ENCODE peak calls at places on chromosomes 6 and 20, in four cellular contexts. One of them, this sample, is unnamed.

GRCh38 chr6:145964948-145965366 is 799 bp upstream of the SHPRH start:
- DNase-seq in HepG2: no peak
- DNase-seq in GM12878: no peak
- DNase-seq in K562: peak; percentile 22
- DNase-seq in this sample: no peak

GRCh38 chr6:100415780-100416179 is 48.9 kb downstream of the SIM1 start:
- DNase-seq in HepG2: no peak
- DNase-seq in K562: no peak
- DNase-seq in GM12878: no peak
- DNase-seq in this sample: no peak

GRCh38 chr6:21022343-21023107 is 488.3 kb downstream of the CDKAL1 start:
- DNase-seq in HepG2: peak; percentile 87
- DNase-seq in K562: peak; percentile 8
- DNase-seq in GM12878: peak; percentile 90
- DNase-seq in this sample: peak; percentile 21

GRCh38 chr6:33162471-33162870 is 29.8 kb downstream of the COL11A2 start:
- DNase-seq in K562: no peak
- DNase-seq in GM12878: no peak
- DNase-seq in HepG2: no peak
- DNase-seq in this sample: no peak

GRCh38 chr6:30450908-30451818 is 38.1 kb upstream of the HLA-E start:
- DNase-seq in GM12878: peak; percentile 36
- DNase-seq in K562: no peak
- DNase-seq in HepG2: peak; percentile 39
- DNase-seq in this sample: no peak

GRCh38 chr6:72616406-72617015 is 5.4 kb upstream of the KCNQ5 start:
- DNase-seq in HepG2: peak; percentile 6
- DNase-seq in GM12878: no peak
- DNase-seq in K562: peak; percentile 28
- DNase-seq in this sample: no peak

GRCh38 chr20:36777576-36777975 is 4.0 kb upstream of the DSN1 start:
- DNase-seq in K562: no peak
- DNase-seq in GM12878: no peak
- DNase-seq in HepG2: no peak
- DNase-seq in this sample: no peak

GRCh38 chr20:39849664-39850063 is 839.4 kb downstream of the MAFB start:
- DNase-seq in HepG2: no peak
- DNase-seq in GM12878: no peak
- DNase-seq in K562: no peak
- DNase-seq in this sample: no peak

GRCh38 chr6:170312876-170313275 is 6.3 kb downstream of the FAM120B start:
- DNase-seq in HepG2: no peak
- DNase-seq in GM12878: no peak
- DNase-seq in K562: no peak
- DNase-seq in this sample: no peak

GRCh38 chr6:162056745-162057144 is 670.8 kb downstream of the PRKN start:
- DNase-seq in GM12878: no peak
- DNase-seq in HepG2: peak; percentile 51
- DNase-seq in K562: no peak
- DNase-seq in this sample: peak; percentile 11

GRCh38 chr6:169982461-169983386 is 231.3 kb downstream of the ERMARD start:
- DNase-seq in GM12878: no peak
- DNase-seq in HepG2: no peak
- DNase-seq in K562: no peak
- DNase-seq in this sample: no peak

GRCh38 chr6:164106345-164106769 is 691.8 kb downstream of the QKI start:
- DNase-seq in HepG2: peak; percentile 16
- DNase-seq in GM12878: no peak
- DNase-seq in K562: peak; percentile 74
- DNase-seq in this sample: peak; percentile 56

GRCh38 chr6:98974309-98974708 is 26.6 kb upstream of the FBXL4 start:
- DNase-seq in K562: no peak
- DNase-seq in GM12878: no peak
- DNase-seq in HepG2: no peak
- DNase-seq in this sample: no peak

GRCh38 chr6:1130692-1131091 is 181.2 kb upstream of the FOXQ1 start:
- DNase-seq in GM12878: no peak
- DNase-seq in K562: no peak
- DNase-seq in HepG2: no peak
- DNase-seq in this sample: no peak

GRCh38 chr6:141551318-141551717 is 581.4 kb upstream of the GJE1 start:
- DNase-seq in K562: no peak
- DNase-seq in GM12878: no peak
- DNase-seq in HepG2: no peak
- DNase-seq in this sample: no peak

GRCh38 chr6:156379946-156380707 is 397.1 kb upstream of the ARID1B start:
- DNase-seq in GM12878: no peak
- DNase-seq in K562: no peak
- DNase-seq in HepG2: no peak
- DNase-seq in this sample: peak; percentile 49

GRCh38 chr6:28393912-28394662 is 5.5 kb downstream of the ZSCAN12 start:
- DNase-seq in K562: no peak
- DNase-seq in GM12878: no peak
- DNase-seq in HepG2: peak; percentile 42
- DNase-seq in this sample: no peak

GRCh38 chr6:132937466-132937906 is 123.1 kb downstream of the RPS12 start:
- DNase-seq in HepG2: peak; percentile 62
- DNase-seq in GM12878: no peak
- DNase-seq in K562: peak; percentile 18
- DNase-seq in this sample: peak; percentile 68

GRCh38 chr6:52696418-52696817 is 25.5 kb downstream of the TMEM14A start:
- DNase-seq in HepG2: no peak
- DNase-seq in K562: no peak
- DNase-seq in GM12878: no peak
- DNase-seq in this sample: no peak

GRCh38 chr6:149331043-149331807 is 13.7 kb downstream of the TAB2 start:
- DNase-seq in K562: no peak
- DNase-seq in HepG2: no peak
- DNase-seq in GM12878: no peak
- DNase-seq in this sample: no peak

GRCh38 chr6:169778646-169779045 is 27.2 kb downstream of the ERMARD start:
- DNase-seq in GM12878: no peak
- DNase-seq in HepG2: no peak
- DNase-seq in K562: no peak
- DNase-seq in this sample: no peak

GRCh38 chr6:153503810-153504209 is 372.7 kb upstream of the RGS17 start:
- DNase-seq in HepG2: peak; percentile 7
- DNase-seq in GM12878: no peak
- DNase-seq in K562: no peak
- DNase-seq in this sample: peak; percentile 48

GRCh38 chr6:52574709-52575489 is 2.0 kb downstream of the TRAM2 start:
- DNase-seq in GM12878: peak; percentile 36
- DNase-seq in HepG2: no peak
- DNase-seq in K562: peak; percentile 69
- DNase-seq in this sample: no peak

GRCh38 chr6:41967312-41968287 is 26.0 kb upstream of the CCND3 start:
- DNase-seq in HepG2: no peak
- DNase-seq in K562: peak; percentile 54
- DNase-seq in GM12878: no peak
- DNase-seq in this sample: no peak

GRCh38 chr6:170160031-170160627 is 130.7 kb downstream of the DLL1 start:
- DNase-seq in HepG2: no peak
- DNase-seq in K562: peak; percentile 62
- DNase-seq in GM12878: no peak
- DNase-seq in this sample: peak; percentile 52

GRCh38 chr6:43021270-43022047 is at the start of gene RRP36:
- DNase-seq in GM12878: no peak
- DNase-seq in K562: peak; percentile 91
- DNase-seq in HepG2: peak; percentile 74
- DNase-seq in this sample: peak; percentile 85

GRCh38 chr6:679282-679681 is 13.7 kb downstream of the EXOC2 start:
- DNase-seq in GM12878: no peak
- DNase-seq in HepG2: no peak
- DNase-seq in K562: no peak
- DNase-seq in this sample: no peak

DNA sequence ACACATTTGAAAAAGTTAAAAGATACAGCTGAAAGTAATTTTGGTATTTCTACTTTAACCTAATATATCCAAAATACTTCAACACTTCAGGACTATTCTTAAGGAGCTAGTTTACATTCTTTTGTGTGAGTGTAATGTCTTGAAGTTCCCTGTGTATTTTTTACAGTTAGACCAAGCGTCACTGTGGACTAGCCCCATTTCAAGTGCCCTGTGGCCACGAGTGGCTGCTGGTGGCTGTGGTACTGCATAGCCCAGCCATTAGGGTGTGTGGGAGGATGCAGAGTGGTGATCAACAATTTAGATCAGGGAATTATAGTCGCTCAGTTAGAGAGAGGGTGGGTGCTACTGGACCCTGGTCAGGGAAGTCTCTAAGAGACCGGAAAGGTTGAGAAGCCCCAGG is 878 bp upstream of the CST5 start:
- DNase-seq in GM12878: no peak
- DNase-seq in K562: no peak
- DNase-seq in HepG2: no peak
- DNase-seq in this sample: no peak
- TF ChIP-seq BHLHE40 in GM12878: no peak
- TF ChIP-seq BHLHE40 in K562: no peak
- TF ChIP-seq BHLHE40 in HepG2: no peak
- TF ChIP-seq BHLHE40 in this sample: no peak

GRCh38 chr20:34954905-34955231 is 738 bp downstream of the GSS start:
- DNase-seq in HepG2: peak; percentile 67
- DNase-seq in K562: peak; percentile 56
- DNase-seq in GM12878: no peak
- DNase-seq in this sample: peak; percentile 30
- TF ChIP-seq FOXM1 in HepG2: no peak
- TF ChIP-seq FOXM1 in K562: no peak
- TF ChIP-seq FOXM1 in GM12878: no peak
- TF ChIP-seq FOXM1 in this sample: no peak

DNA sequence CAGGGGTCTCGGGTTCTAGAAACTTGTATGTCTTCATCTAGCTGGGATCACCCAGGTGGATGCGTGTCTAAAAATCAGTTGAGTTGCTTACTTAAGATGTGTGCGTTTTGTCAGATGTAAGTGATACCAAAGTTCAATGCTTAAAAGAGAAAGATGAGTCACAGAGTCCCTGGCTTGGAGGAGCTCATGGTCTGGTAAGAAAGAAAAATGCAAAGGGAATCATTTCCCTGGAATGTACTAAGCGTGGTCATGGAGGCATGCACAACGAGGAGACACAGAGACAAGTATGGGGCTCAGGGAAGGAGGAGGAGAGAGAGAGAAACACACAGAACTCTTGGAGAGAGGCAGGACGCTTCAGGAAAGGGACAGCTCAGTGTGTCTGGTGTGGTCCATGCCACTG is 186.9 kb upstream of the GMDS start:
- DNase-seq in HepG2: no peak
- DNase-seq in GM12878: no peak
- DNase-seq in K562: no peak
- DNase-seq in this sample: no peak
- TF ChIP-seq BHLHE40 in HepG2: no peak
- TF ChIP-seq BHLHE40 in GM12878: no peak
- TF ChIP-seq BHLHE40 in K562: no peak
- TF ChIP-seq BHLHE40 in this sample: no peak

GRCh38 chr6:16163535-16164300 is 34.8 kb downstream of the MYLIP start:
- DNase-seq in HepG2: no peak
- DNase-seq in K562: no peak
- DNase-seq in GM12878: no peak
- DNase-seq in this sample: no peak
- TF ChIP-seq FOXM1 in HepG2: no peak
- TF ChIP-seq FOXM1 in K562: no peak
- TF ChIP-seq FOXM1 in GM12878: no peak
- TF ChIP-seq FOXM1 in this sample: no peak

DNA sequence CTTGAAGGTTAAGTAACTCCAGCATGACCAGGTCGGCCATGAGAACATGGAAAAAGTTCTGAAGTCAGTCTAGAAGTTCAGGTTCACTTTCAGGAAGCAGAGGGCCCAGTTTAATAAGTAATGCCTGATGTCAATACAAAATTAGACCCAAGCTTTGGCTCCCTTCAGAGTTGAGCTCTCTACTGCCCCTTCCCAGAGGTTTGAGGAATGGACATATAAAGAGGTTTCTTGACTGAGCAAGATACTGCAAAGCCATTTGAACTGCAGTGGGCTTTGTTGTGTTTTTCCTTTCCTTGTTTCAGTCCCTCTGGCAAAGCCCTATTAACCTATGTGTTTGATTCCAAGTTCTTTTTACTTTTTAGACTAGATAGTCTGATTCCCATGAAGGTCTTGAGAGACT is 97.8 kb upstream of the PREP start:
- DNase-seq in HepG2: no peak
- DNase-seq in GM12878: no peak
- DNase-seq in K562: no peak
- DNase-seq in this sample: peak; percentile 15
- TF ChIP-seq BHLHE40 in HepG2: no peak
- TF ChIP-seq BHLHE40 in GM12878: no peak
- TF ChIP-seq BHLHE40 in K562: no peak
- TF ChIP-seq BHLHE40 in this sample: no peak

GRCh38 chr6:6522709-6523108 is 65.8 kb upstream of the LY86 start:
- DNase-seq in K562: no peak
- DNase-seq in GM12878: no peak
- DNase-seq in HepG2: no peak
- DNase-seq in this sample: no peak
- TF ChIP-seq FOXM1 in K562: no peak
- TF ChIP-seq FOXM1 in GM12878: no peak
- TF ChIP-seq FOXM1 in HepG2: no peak
- TF ChIP-seq FOXM1 in this sample: no peak

DNA sequence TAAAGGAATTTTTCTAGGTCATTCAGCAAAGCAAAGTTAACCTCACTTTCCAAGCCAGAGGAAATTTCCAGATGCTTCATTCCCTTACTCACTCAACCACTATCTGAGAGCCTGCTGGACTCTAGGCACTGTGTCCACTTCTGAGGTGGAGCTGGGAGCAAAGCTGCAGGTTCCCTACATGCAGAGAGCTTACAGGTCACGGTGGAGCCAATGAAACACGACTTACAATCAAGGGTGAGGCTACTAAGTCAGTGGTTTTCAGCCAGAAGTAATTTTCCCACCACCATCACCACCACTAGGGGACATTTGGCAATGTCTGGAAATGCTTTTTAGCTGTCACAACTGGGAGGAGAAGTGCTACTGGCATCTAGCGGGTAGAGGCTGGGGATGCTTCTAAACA is 34.5 kb upstream of the TSHZ2 start:
- DNase-seq in HepG2: peak; percentile 58
- DNase-seq in GM12878: no peak
- DNase-seq in K562: no peak
- DNase-seq in this sample: peak; percentile 11
- TF ChIP-seq BHLHE40 in HepG2: no peak
- TF ChIP-seq BHLHE40 in GM12878: no peak
- TF ChIP-seq BHLHE40 in K562: no peak
- TF ChIP-seq BHLHE40 in this sample: no peak

DNA sequence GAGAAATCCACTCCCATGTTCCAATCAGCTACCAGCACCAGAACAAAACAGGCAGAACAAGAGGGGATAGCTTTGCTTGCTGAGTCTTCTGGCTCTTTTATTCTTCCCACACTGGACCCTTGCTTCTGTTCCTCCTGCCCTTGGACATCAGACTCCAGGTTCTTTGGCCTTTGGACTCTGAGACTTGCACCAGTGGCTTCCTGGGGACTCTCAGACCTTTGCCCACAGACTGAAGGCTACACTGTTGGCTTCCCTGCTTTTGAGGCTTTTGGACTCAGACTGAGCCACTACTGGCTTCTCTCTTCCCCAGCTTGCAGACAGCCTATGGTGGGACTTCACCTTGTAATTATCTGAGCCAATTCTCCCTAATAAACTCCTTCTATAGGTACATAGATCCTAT is 142.4 kb upstream of the RIN2 start:
- DNase-seq in K562: no peak
- DNase-seq in HepG2: no peak
- DNase-seq in GM12878: no peak
- DNase-seq in this sample: no peak
- TF ChIP-seq FOXM1 in K562: no peak
- TF ChIP-seq FOXM1 in HepG2: no peak
- TF ChIP-seq FOXM1 in GM12878: no peak
- TF ChIP-seq FOXM1 in this sample: no peak

GRCh38 chr6:37838209-37838921 is 18.8 kb downstream of the ZFAND3 start:
- DNase-seq in GM12878: no peak
- DNase-seq in K562: no peak
- DNase-seq in HepG2: no peak
- DNase-seq in this sample: no peak
- TF ChIP-seq BHLHE40 in GM12878: no peak
- TF ChIP-seq BHLHE40 in K562: no peak
- TF ChIP-seq BHLHE40 in HepG2: no peak
- TF ChIP-seq BHLHE40 in this sample: no peak